ENCODE peak calls at places on chromosomes 2 and 18, in seven cellular contexts. X is GM20000, L is brain microvascular endothelial cell, B is neural crest cell, K is thoracic aorta, O is RWPE1, A is GM23248. V is an unnamed sample.

GRCh38 chr2:178069551-178069950 is 3.0 kb downstream of the PDE11A start:
- DNase-seq in O (no peak), X (no peak), L (no peak), K (no peak), B (no peak), A (no peak), V (no peak)

GRCh38 chr2:240431663-240432424 is 3.6 kb upstream of the GPC1 start:
- DNase-seq in X (no peak), B (no peak), L (no peak), K (peak), O (no peak), A (no peak), V (no peak)

GRCh38 chr18:23837591-23837990 is 148.3 kb downstream of the LAMA3 start:
- DNase-seq in B (no peak), X (no peak), L (peak), K (no peak), A (peak), O (peak), V (peak)

GRCh38 chr2:65390134-65390533 is 42.3 kb downstream of the SPRED2 start:
- DNase-seq in X (peak), O (no peak), L (no peak), A (no peak), K (no peak), B (no peak), V (no peak)

GRCh38 chr2:120398051-120398960 is 52.4 kb downstream of the INHBB start:
- DNase-seq in A (peak), L (peak), X (no peak), B (no peak), O (no peak), K (no peak), V (no peak)

GRCh38 chr2:218658671-218659257 is 659 bp downstream of the ZNF142 start:
- DNase-seq in O (peak), B (peak), X (peak), L (peak), A (peak), K (no peak), V (peak)

GRCh38 chr2:60959501-60959900 is 58.0 kb upstream of the PEX13 start:
- DNase-seq in O (no peak), A (no peak), K (no peak), X (no peak), B (no peak), L (no peak), V (no peak)

GRCh38 chr2:179581605-179582004 is 279.8 kb downstream of the ZNF385B start:
- DNase-seq in K (no peak), O (no peak), L (no peak), B (no peak), X (no peak), A (no peak), V (no peak)

GRCh38 chr2:148557844-148558436 is 86.6 kb upstream of the EPC2 start:
- DNase-seq in A (no peak), L (no peak), O (no peak), K (no peak), X (no peak), B (no peak), V (no peak)

GRCh38 chr2:240333985-240334384 is 101.5 kb upstream of the GPC1 start:
- DNase-seq in O (no peak), K (no peak), X (no peak), B (no peak), A (peak), L (no peak), V (peak)

GRCh38 chr2:165067958-165068612 is 112.8 kb upstream of the SLC38A11 start:
- DNase-seq in K (no peak), B (peak), L (peak), O (peak), X (no peak), A (peak), V (peak)

GRCh38 chr2:184644685-184645084 is 46.4 kb downstream of the ZNF804A start:
- DNase-seq in X (no peak), L (no peak), O (no peak), K (no peak), A (peak), B (no peak), V (peak)

GRCh38 chr2:24720310-24720709 is 72.9 kb downstream of the PTRHD1 start:
- DNase-seq in L (no peak), X (peak), A (no peak), K (no peak), O (no peak), B (no peak), V (no peak)